ENCODE peak calls at places on chromosomes 13 and 19, in six cellular contexts. O is IMR-90, U is neuronal stem cell, L is H9, V is mesendoderm, N is H1. H is an unnamed sample.
A peak's percentile ranks its signal among the peaks of the same experiment; 100 is the strongest.

GRCh38 chr19:2032296-2032941 is 16.9 kb upstream of the BTBD2 start:
- DNase-seq in O (peak; percentile 65), U (no peak), L (peak; percentile 56), V (no peak), N (no peak), H (peak; percentile 81)

GRCh38 chr13:101986316-101986715 is 415.5 kb downstream of the FGF14 start:
- DNase-seq in O (no peak), U (no peak), L (no peak), V (no peak), N (no peak), H (no peak)

GRCh38 chr19:4369888-4370260 is 26.5 kb downstream of the MPND start:
- DNase-seq in O (peak; percentile 26), U (no peak), L (peak; percentile 73), V (peak; percentile 54), N (no peak), H (peak; percentile 42)

GRCh38 chr13:19644947-19645439 is 11.5 kb downstream of the MPHOSPH8 start:
- DNase-seq in O (no peak), U (no peak), L (no peak), V (no peak), N (no peak), H (no peak)

GRCh38 chr13:50355797-50356196 is 340.6 kb downstream of the KCNRG start:
- DNase-seq in O (no peak), U (no peak), L (no peak), V (no peak), N (no peak), H (no peak)

GRCh38 chr13:112873851-112874750 is 94.9 kb upstream of the MCF2L start:
- DNase-seq in O (peak; percentile 50), U (peak; percentile 79), L (peak; percentile 83), V (peak; percentile 81), N (peak; percentile 33), H (peak; percentile 73)

GRCh38 chr19:13894552-13894951 is 11.4 kb downstream of the BRME1 start:
- DNase-seq in O (no peak), U (no peak), L (no peak), V (no peak), N (no peak), H (no peak)

GRCh38 chr13:42101821-42102580 is 53.6 kb downstream of the DGKH start:
- DNase-seq in O (no peak), U (no peak), L (no peak), V (no peak), N (no peak), H (no peak)

GRCh38 chr13:33106656-33107402 is 90.6 kb downstream of the KL start:
- DNase-seq in O (peak; percentile 62), U (no peak), L (no peak), V (no peak), N (no peak), H (peak; percentile 30)

GRCh38 chr19:2273356-2274184 is 8.4 kb downstream of the PEAK3 start:
- DNase-seq in O (peak; percentile 52), U (peak; percentile 80), L (peak; percentile 95), V (peak; percentile 96), N (peak; percentile 73), H (peak; percentile 77)

GRCh38 chr19:44278181-44278690 is 18.6 kb downstream of the ZNF233 start:
- DNase-seq in O (peak; percentile 7), U (no peak), L (no peak), V (no peak), N (no peak), H (no peak)

GRCh38 chr13:32829676-32830091 is 186.5 kb upstream of the KL start:
- DNase-seq in O (peak; percentile 77), U (no peak), L (peak; percentile 53), V (peak; percentile 88), N (peak; percentile 19), H (peak; percentile 67)

GRCh38 chr13:75830842-75831241 is 194.7 kb downstream of the LMO7 start:
- DNase-seq in O (peak; percentile 78), U (no peak), L (no peak), V (no peak), N (no peak), H (peak; percentile 46)

GRCh38 chr19:27774337-27774736 is 1438.6 kb downstream of the UQCRFS1 start:
- DNase-seq in O (no peak), U (no peak), L (peak; percentile 35), V (peak; percentile 38), N (no peak), H (no peak)

GRCh38 chr13:90510319-90510718 is 837.2 kb upstream of the MIR17HG start:
- DNase-seq in O (no peak), U (no peak), L (no peak), V (no peak), N (no peak), H (no peak)

GRCh38 chr19:30229524-30230174 is 142.5 kb upstream of the ZNF536 start:
- DNase-seq in O (peak; percentile 4), U (no peak), L (no peak), V (peak; percentile 82), N (no peak), H (no peak)

GRCh38 chr19:15274477-15274876 is 42.2 kb upstream of the EPHX3 start:
- DNase-seq in O (no peak), U (no peak), L (no peak), V (no peak), N (no peak), H (no peak)

GRCh38 chr19:56106397-56106849 is 14.7 kb downstream of the ZNF787 start:
- DNase-seq in O (no peak), U (no peak), L (no peak), V (no peak), N (no peak), H (no peak)

GRCh38 chr19:9956956-9957355 is 20.6 kb upstream of the OLFM2 start:
- DNase-seq in O (peak; percentile 24), U (no peak), L (no peak), V (no peak), N (no peak), H (no peak)

GRCh38 chr19:45235485-45235884 is 9.7 kb downstream of the EXOC3L2 start:
- DNase-seq in O (no peak), U (no peak), L (no peak), V (no peak), N (no peak), H (no peak)

GRCh38 chr13:77815330-77815729 is 103.3 kb downstream of the EDNRB start:
- DNase-seq in O (no peak), U (no peak), L (no peak), V (no peak), N (no peak), H (no peak)

GRCh38 chr19:34364830-34365462 is at the start of gene GPI:
- DNase-seq in O (peak; percentile 24), U (no peak), L (peak; percentile 78), V (peak; percentile 45), N (peak; percentile 15), H (peak; percentile 36)

GRCh38 chr13:70408865-70409264 is 300.6 kb upstream of the KLHL1 start:
- DNase-seq in O (no peak), U (no peak), L (no peak), V (no peak), N (no peak), H (peak; percentile 4)

GRCh38 chr13:74966814-74967213 is 515.2 kb downstream of the TBC1D4 start:
- DNase-seq in O (no peak), U (no peak), L (no peak), V (peak; percentile 47), N (no peak), H (peak; percentile 49)

GRCh38 chr19:313169-313987 is 22.2 kb upstream of the PLPP2 start:
- DNase-seq in O (no peak), U (no peak), L (no peak), V (no peak), N (no peak), H (no peak)

GRCh38 chr13:43360196-43360595 is 336.8 kb downstream of the DNAJC15 start:
- DNase-seq in O (no peak), U (no peak), L (no peak), V (no peak), N (no peak), H (no peak)

GRCh38 chr13:110540871-110541525 is 20.5 kb downstream of the RAB20 start:
- DNase-seq in O (no peak), U (no peak), L (no peak), V (peak; percentile 92), N (no peak), H (no peak)

GRCh38 chr19:51692065-51692915 is 840 bp upstream of the SPACA6 start:
- DNase-seq in O (no peak), U (no peak), L (no peak), V (no peak), N (no peak), H (no peak)

GRCh38 chr13:28494861-28495585 is at the start of gene FLT1:
- DNase-seq in O (peak; percentile 38), U (peak; percentile 38), L (peak; percentile 82), V (peak; percentile 91), N (peak; percentile 39), H (peak; percentile 61)
- H4K8ac ChIP-seq in O (no peak within 1 kb of the TSS), U (no peak within 1 kb of the TSS), L (no peak within 1 kb of the TSS), V (no peak within 1 kb of the TSS), N (peak within 1 kb of the TSS; percentile 58), H (peak within 1 kb of the TSS; percentile 75)

GRCh38 chr13:27183561-27184147 is 12.0 kb upstream of the USP12 start:
- DNase-seq in O (peak; percentile 72), U (no peak), L (no peak), V (no peak), N (no peak), H (peak; percentile 83)
- H2AK5ac ChIP-seq in O (peak overlapping the region; percentile 89), U (peak overlapping the region; percentile 21), L (no peak overlapping the region), V (no peak overlapping the region), N (no peak overlapping the region), H (no peak overlapping the region)

DNA sequence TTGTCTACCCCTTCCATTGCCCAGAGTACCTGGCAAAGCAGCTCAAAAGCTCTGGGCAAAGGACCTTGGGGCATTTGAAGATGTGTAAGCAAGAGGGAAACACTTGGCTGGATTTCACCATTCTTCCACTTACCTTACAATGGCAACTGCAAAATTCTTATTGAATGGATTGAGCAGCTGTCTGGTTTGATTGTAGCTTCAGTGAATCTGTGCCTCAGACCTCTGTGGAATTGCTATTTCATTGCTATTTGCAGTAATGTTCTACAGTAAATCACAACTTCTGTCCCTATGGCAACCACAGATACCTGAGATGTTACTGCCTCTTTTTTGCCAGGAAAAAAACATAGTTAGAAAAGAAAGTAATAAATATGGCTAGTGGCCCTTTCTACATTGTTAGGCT is 519.6 kb downstream of the SUCLA2 start:
- DNase-seq in O (peak; percentile 23), U (no peak), L (no peak), V (no peak), N (no peak), H (no peak)
- H2BK15ac ChIP-seq in O (peak overlapping the region; percentile 49), U (no peak overlapping the region), L (no peak overlapping the region), V (no peak overlapping the region), N (no peak overlapping the region), H (no peak overlapping the region)

GRCh38 chr19:39825093-39825463 is 8.9 kb downstream of the DYRK1B start:
- DNase-seq in O (no peak), U (no peak), L (no peak), V (no peak), N (no peak), H (no peak)

GRCh38 chr19:39824143-39825092 is 9.5 kb downstream of the DYRK1B start:
- DNase-seq in O (peak; percentile 91), U (peak; percentile 87), L (peak; percentile 97), V (peak; percentile 97), N (peak; percentile 75), H (peak; percentile 93)

GRCh38 chr19:39826311-39826945 is 7.5 kb downstream of the DYRK1B start:
- DNase-seq in O (no peak), U (no peak), L (no peak), V (no peak), N (no peak), H (no peak)

GRCh38 chr19:39825531-39826076 is 8.4 kb downstream of the DYRK1B start:
- DNase-seq in O (no peak), U (no peak), L (no peak), V (no peak), N (no peak), H (no peak)

GRCh38 chr19:39823693-39824092 is 10.3 kb downstream of the DYRK1B start:
- DNase-seq in O (no peak), U (no peak), L (no peak), V (no peak), N (no peak), H (no peak)
- H4K8ac ChIP-seq in O (peak overlapping the region; percentile 73), U (no peak overlapping the region), L (no peak overlapping the region), V (no peak overlapping the region), N (no peak overlapping the region), H (no peak overlapping the region)